ENCODE peak calls at places on chromosomes 2 and 18, in eight cellular contexts. One of them, this sample, is unnamed.

GRCh38 chr2:105388971-105389381 is 9.9 kb downstream of the FHL2 start:
- DNase-seq in mucosa of descending colon: no peak
- DNase-seq in stomach: no peak
- DNase-seq in AG09309: peak
- DNase-seq in neuronal stem cell: no peak
- DNase-seq in tibial nerve: no peak
- DNase-seq in psoas muscle: no peak
- DNase-seq in pancreas: no peak
- DNase-seq in this sample: no peak

GRCh38 chr2:70717431-70718038 is 50.5 kb downstream of the ADD2 start:
- DNase-seq in tibial nerve: no peak
- DNase-seq in AG09309: no peak
- DNase-seq in pancreas: no peak
- DNase-seq in mucosa of descending colon: no peak
- DNase-seq in neuronal stem cell: no peak
- DNase-seq in stomach: no peak
- DNase-seq in psoas muscle: no peak
- DNase-seq in this sample: no peak

GRCh38 chr18:3995476-3996102 is 459.5 kb downstream of the DLGAP1 start:
- DNase-seq in pancreas: peak
- DNase-seq in AG09309: peak
- DNase-seq in tibial nerve: peak
- DNase-seq in psoas muscle: no peak
- DNase-seq in neuronal stem cell: peak
- DNase-seq in stomach: peak
- DNase-seq in mucosa of descending colon: no peak
- DNase-seq in this sample: peak

GRCh38 chr18:57208056-57208455 is 61.2 kb downstream of the BOD1L2 start:
- DNase-seq in mucosa of descending colon: peak
- DNase-seq in stomach: no peak
- DNase-seq in psoas muscle: no peak
- DNase-seq in neuronal stem cell: no peak
- DNase-seq in tibial nerve: no peak
- DNase-seq in pancreas: no peak
- DNase-seq in AG09309: no peak
- DNase-seq in this sample: no peak

GRCh38 chr2:201490291-201490690 is 38.8 kb downstream of the STRADB start:
- DNase-seq in tibial nerve: no peak
- DNase-seq in mucosa of descending colon: no peak
- DNase-seq in neuronal stem cell: no peak
- DNase-seq in AG09309: no peak
- DNase-seq in pancreas: no peak
- DNase-seq in psoas muscle: no peak
- DNase-seq in stomach: no peak
- DNase-seq in this sample: no peak

GRCh38 chr2:43220982-43221659 is 5.3 kb downstream of the ZFP36L2 start:
- DNase-seq in AG09309: no peak
- DNase-seq in neuronal stem cell: peak
- DNase-seq in psoas muscle: peak
- DNase-seq in stomach: peak
- DNase-seq in mucosa of descending colon: peak
- DNase-seq in tibial nerve: peak
- DNase-seq in pancreas: peak
- DNase-seq in this sample: peak

GRCh38 chr2:16722677-16723076 is 57.0 kb upstream of the CYRIA start:
- DNase-seq in stomach: no peak
- DNase-seq in psoas muscle: no peak
- DNase-seq in tibial nerve: no peak
- DNase-seq in pancreas: no peak
- DNase-seq in mucosa of descending colon: no peak
- DNase-seq in neuronal stem cell: no peak
- DNase-seq in AG09309: no peak
- DNase-seq in this sample: peak

GRCh38 chr2:151849413-151850010 is 21.3 kb upstream of the ARL5A start:
- DNase-seq in AG09309: no peak
- DNase-seq in pancreas: no peak
- DNase-seq in mucosa of descending colon: no peak
- DNase-seq in neuronal stem cell: no peak
- DNase-seq in stomach: no peak
- DNase-seq in psoas muscle: no peak
- DNase-seq in tibial nerve: no peak
- DNase-seq in this sample: no peak

GRCh38 chr18:47870605-47871004 is 59.9 kb downstream of the SMAD2 start:
- DNase-seq in pancreas: no peak
- DNase-seq in stomach: no peak
- DNase-seq in psoas muscle: no peak
- DNase-seq in mucosa of descending colon: no peak
- DNase-seq in AG09309: no peak
- DNase-seq in neuronal stem cell: no peak
- DNase-seq in tibial nerve: no peak
- DNase-seq in this sample: no peak

GRCh38 chr2:210440206-210440605 is 36.4 kb downstream of the LANCL1 start:
- DNase-seq in psoas muscle: no peak
- DNase-seq in AG09309: no peak
- DNase-seq in neuronal stem cell: no peak
- DNase-seq in mucosa of descending colon: no peak
- DNase-seq in pancreas: no peak
- DNase-seq in tibial nerve: no peak
- DNase-seq in stomach: no peak
- DNase-seq in this sample: no peak

GRCh38 chr2:201675454-201675853 is 23.0 kb downstream of the MPP4 start:
- DNase-seq in stomach: no peak
- DNase-seq in AG09309: no peak
- DNase-seq in tibial nerve: no peak
- DNase-seq in mucosa of descending colon: no peak
- DNase-seq in neuronal stem cell: no peak
- DNase-seq in pancreas: no peak
- DNase-seq in psoas muscle: no peak
- DNase-seq in this sample: no peak

DNA sequence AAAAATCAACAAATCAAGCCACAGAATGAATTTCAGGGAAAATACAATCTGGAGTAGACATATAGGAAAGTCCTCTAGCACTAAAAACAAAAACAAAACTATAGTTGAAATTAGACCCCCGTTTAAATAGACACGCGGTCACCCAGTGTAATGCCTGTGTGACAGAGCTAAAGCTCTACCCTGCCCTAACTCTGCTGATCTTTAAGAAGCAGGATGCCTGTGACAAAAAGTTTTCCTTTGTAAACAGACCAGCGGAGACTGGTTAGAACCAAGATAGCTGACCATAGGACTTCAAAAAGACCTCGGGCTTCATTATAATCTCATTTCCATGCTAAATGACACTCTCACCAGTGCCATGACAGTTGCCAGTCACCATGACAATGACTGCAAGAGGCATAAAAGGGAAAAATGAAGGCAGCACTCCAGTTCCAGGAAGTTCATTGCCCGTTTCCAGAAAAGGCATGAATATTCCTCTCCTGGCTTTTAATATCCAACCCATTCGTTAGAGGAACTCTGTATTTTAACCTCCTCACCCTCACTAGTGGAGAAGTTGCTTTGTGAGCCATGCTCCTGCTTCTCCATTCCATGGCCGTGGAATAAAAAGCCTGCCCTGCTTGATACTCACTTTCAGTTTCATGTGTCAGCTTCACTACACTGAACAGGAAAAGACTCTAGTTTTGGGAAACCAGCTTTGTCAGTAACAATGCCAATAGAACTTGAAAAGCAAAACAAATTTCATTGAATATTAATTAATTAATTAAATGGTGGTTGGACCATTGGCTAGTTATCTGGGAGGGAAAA is 157.1 kb upstream of the COPS8 start:
- DNase-seq in pancreas: no peak
- DNase-seq in neuronal stem cell: no peak
- DNase-seq in psoas muscle: no peak
- DNase-seq in mucosa of descending colon: no peak
- DNase-seq in AG09309: no peak
- DNase-seq in tibial nerve: no peak
- DNase-seq in stomach: peak
- DNase-seq in this sample: no peak
- H3K4me3 ChIP-seq in pancreas: peak
- H3K4me3 ChIP-seq in neuronal stem cell: no peak
- H3K4me3 ChIP-seq in psoas muscle: peak
- H3K4me3 ChIP-seq in mucosa of descending colon: no peak
- H3K4me3 ChIP-seq in AG09309: no peak
- H3K4me3 ChIP-seq in tibial nerve: peak
- H3K4me3 ChIP-seq in stomach: peak
- H3K4me3 ChIP-seq in this sample: no peak

DNA sequence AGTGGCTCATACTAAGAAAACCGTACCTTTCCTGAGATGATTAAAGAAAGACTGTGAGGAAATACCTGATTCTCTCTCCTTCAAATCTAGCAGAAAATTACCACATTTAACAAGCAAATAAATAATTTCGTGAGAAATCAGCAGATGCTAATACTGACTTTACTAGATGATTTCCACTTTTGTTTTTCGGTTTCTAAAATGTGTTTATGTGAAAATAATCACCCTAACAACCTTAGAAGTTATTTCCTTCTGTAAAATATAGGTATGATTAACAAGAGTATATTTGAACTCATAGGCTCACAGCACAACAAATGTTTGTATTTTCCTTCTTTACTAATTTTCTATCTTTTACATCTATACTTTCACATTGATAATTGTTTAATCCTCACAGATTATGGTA is 594.1 kb upstream of the FAM98A start:
- DNase-seq in psoas muscle: no peak
- DNase-seq in tibial nerve: no peak
- DNase-seq in stomach: no peak
- DNase-seq in mucosa of descending colon: no peak
- DNase-seq in pancreas: no peak
- DNase-seq in AG09309: no peak
- DNase-seq in neuronal stem cell: no peak
- DNase-seq in this sample: no peak
- H3K4me3 ChIP-seq in psoas muscle: no peak
- H3K4me3 ChIP-seq in tibial nerve: no peak
- H3K4me3 ChIP-seq in stomach: no peak
- H3K4me3 ChIP-seq in mucosa of descending colon: no peak
- H3K4me3 ChIP-seq in pancreas: no peak
- H3K4me3 ChIP-seq in AG09309: no peak
- H3K4me3 ChIP-seq in neuronal stem cell: no peak
- H3K4me3 ChIP-seq in this sample: no peak

GRCh38 chr2:172085460-172086159 is at the start of gene DLX1:
- DNase-seq in AG09309: no peak
- DNase-seq in neuronal stem cell: no peak
- DNase-seq in mucosa of descending colon: peak
- DNase-seq in tibial nerve: peak
- DNase-seq in psoas muscle: no peak
- DNase-seq in stomach: no peak
- DNase-seq in pancreas: no peak
- DNase-seq in this sample: no peak

GRCh38 chr2:172084484-172084733 is 898 bp upstream of the DLX1 start:
- DNase-seq in pancreas: no peak
- DNase-seq in neuronal stem cell: no peak
- DNase-seq in mucosa of descending colon: no peak
- DNase-seq in psoas muscle: no peak
- DNase-seq in tibial nerve: no peak
- DNase-seq in AG09309: no peak
- DNase-seq in stomach: no peak
- DNase-seq in this sample: peak

GRCh38 chr2:172086349-172087190 is 1.3 kb downstream of the DLX1 start:
- DNase-seq in psoas muscle: no peak
- DNase-seq in mucosa of descending colon: peak
- DNase-seq in pancreas: peak
- DNase-seq in tibial nerve: peak
- DNase-seq in neuronal stem cell: peak
- DNase-seq in stomach: no peak
- DNase-seq in AG09309: no peak
- DNase-seq in this sample: peak

GRCh38 chr2:172083725-172084483 is 1.4 kb upstream of the DLX1 start:
- DNase-seq in pancreas: no peak
- DNase-seq in psoas muscle: no peak
- DNase-seq in stomach: no peak
- DNase-seq in AG09309: no peak
- DNase-seq in neuronal stem cell: peak
- DNase-seq in tibial nerve: no peak
- DNase-seq in mucosa of descending colon: peak
- DNase-seq in this sample: no peak

GRCh38 chr2:172084734-172085459 is 410 bp upstream of the DLX1 start:
- DNase-seq in AG09309: peak
- DNase-seq in neuronal stem cell: peak
- DNase-seq in stomach: peak
- DNase-seq in tibial nerve: peak
- DNase-seq in psoas muscle: peak
- DNase-seq in pancreas: peak
- DNase-seq in mucosa of descending colon: peak
- DNase-seq in this sample: peak
- H3K4me3 ChIP-seq in AG09309: peak
- H3K4me3 ChIP-seq in neuronal stem cell: peak
- H3K4me3 ChIP-seq in stomach: peak
- H3K4me3 ChIP-seq in tibial nerve: peak
- H3K4me3 ChIP-seq in psoas muscle: peak
- H3K4me3 ChIP-seq in pancreas: peak
- H3K4me3 ChIP-seq in mucosa of descending colon: no peak
- H3K4me3 ChIP-seq in this sample: peak

GRCh38 chr18:13445241-13445897 is 226.8 kb downstream of the LDLRAD4 start:
- DNase-seq in psoas muscle: no peak
- DNase-seq in mucosa of descending colon: no peak
- DNase-seq in tibial nerve: no peak
- DNase-seq in pancreas: no peak
- DNase-seq in neuronal stem cell: no peak
- DNase-seq in stomach: peak
- DNase-seq in AG09309: no peak
- DNase-seq in this sample: no peak
- H3K4me3 ChIP-seq in psoas muscle: no peak
- H3K4me3 ChIP-seq in mucosa of descending colon: no peak
- H3K4me3 ChIP-seq in tibial nerve: no peak
- H3K4me3 ChIP-seq in pancreas: no peak
- H3K4me3 ChIP-seq in neuronal stem cell: peak
- H3K4me3 ChIP-seq in stomach: no peak
- H3K4me3 ChIP-seq in AG09309: no peak
- H3K4me3 ChIP-seq in this sample: no peak

GRCh38 chr2:20634430-20635095 is 16.3 kb downstream of the HS1BP3 start:
- DNase-seq in tibial nerve: peak
- DNase-seq in psoas muscle: no peak
- DNase-seq in mucosa of descending colon: peak
- DNase-seq in neuronal stem cell: no peak
- DNase-seq in AG09309: no peak
- DNase-seq in pancreas: no peak
- DNase-seq in stomach: no peak
- DNase-seq in this sample: peak
- H3K4me3 ChIP-seq in tibial nerve: no peak
- H3K4me3 ChIP-seq in psoas muscle: no peak
- H3K4me3 ChIP-seq in mucosa of descending colon: no peak
- H3K4me3 ChIP-seq in neuronal stem cell: no peak
- H3K4me3 ChIP-seq in AG09309: no peak
- H3K4me3 ChIP-seq in pancreas: no peak
- H3K4me3 ChIP-seq in stomach: no peak
- H3K4me3 ChIP-seq in this sample: no peak

This sample was measured in SJCRH30.